ENCODE peak calls at places on chromosomes 4 and X, in five cellular contexts. I is right atrium auricular region, S is heart right ventricle, V is thoracic aorta, Z is OCI-LY7. N is an unnamed sample. For H3K9me3, the result is how much of the 10 kb centered on the place peaks cover.

GRCh38 chr4:14596437-14596836 is 405.8 kb upstream of the CPEB2 start:
- DNase-seq in I (no peak), S (no peak), V (no peak), Z (no peak), N (no peak)

GRCh38 chr4:139243448-139244365 is 36.3 kb downstream of the MGARP start:
- DNase-seq in I (no peak), S (no peak), V (peak), Z (no peak), N (peak)

GRCh38 chrX:40329616-40330015 is 231.9 kb upstream of the BCOR start:
- DNase-seq in I (no peak), S (no peak), V (no peak), Z (no peak), N (no peak)

GRCh38 chrX:119853449-119853848 is 686 bp upstream of the UPF3B start:
- DNase-seq in I (no peak), S (no peak), V (no peak), Z (no peak), N (no peak)

GRCh38 chr4:177442623-177443155 is 452 bp upstream of the AGA start:
- DNase-seq in I (no peak), S (no peak), V (no peak), Z (peak), N (no peak)

GRCh38 chr4:8765631-8766590 is 105.7 kb downstream of the HMX1 start:
- DNase-seq in I (no peak), S (no peak), V (no peak), Z (no peak), N (no peak)

GRCh38 chr4:24279911-24280375 is 304.4 kb downstream of the DHX15 start:
- DNase-seq in I (no peak), S (no peak), V (no peak), Z (no peak), N (no peak)

GRCh38 chr4:182738283-182739047 is 178.7 kb downstream of the DCTD start:
- DNase-seq in I (no peak), S (no peak), V (no peak), Z (no peak), N (no peak)

GRCh38 chr4:14607001-14607400 is 395.3 kb upstream of the CPEB2 start:
- DNase-seq in I (no peak), S (no peak), V (no peak), Z (no peak), N (no peak)

GRCh38 chrX:39203427-39203826 is 402.2 kb downstream of the MID1IP1 start:
- DNase-seq in I (no peak), S (no peak), V (no peak), Z (no peak), N (no peak)

GRCh38 chr4:11698846-11699590 is 270.3 kb upstream of the HS3ST1 start:
- DNase-seq in I (no peak), S (no peak), V (no peak), Z (no peak), N (no peak)

GRCh38 chrX:34918856-34919255 is 23.7 kb upstream of the FAM47B start:
- DNase-seq in I (no peak), S (no peak), V (no peak), Z (no peak), N (peak)

GRCh38 chr4:75654905-75655304 is 18.3 kb downstream of the G3BP2 start:
- DNase-seq in I (no peak), S (no peak), V (no peak), Z (no peak), N (no peak)

GRCh38 chr4:3271131-3271530 is 21.7 kb upstream of the RGS12 start:
- DNase-seq in I (no peak), S (no peak), V (no peak), Z (no peak), N (no peak)

GRCh38 chr4:4824232-4824631 is 35.2 kb upstream of the MSX1 start:
- DNase-seq in I (no peak), S (no peak), V (no peak), Z (no peak), N (no peak)

GRCh38 chrX:39813631-39814246 is 284.0 kb downstream of the BCOR start:
- DNase-seq in I (peak), S (peak), V (peak), Z (no peak), N (no peak)

GRCh38 chr4:90837241-90837640 is 710.0 kb downstream of the CCSER1 start:
- DNase-seq in I (no peak), S (no peak), V (no peak), Z (no peak), N (no peak)

GRCh38 chr4:140595065-140595464 is 26.3 kb upstream of the UCP1 start:
- DNase-seq in I (no peak), S (no peak), V (no peak), Z (peak), N (no peak)

GRCh38 chr4:91032725-91033445 is 905.7 kb downstream of the CCSER1 start:
- DNase-seq in I (no peak), S (no peak), V (no peak), Z (no peak), N (no peak)

GRCh38 chrX:133444952-133445831 is 29.9 kb upstream of the GPC4 start:
- DNase-seq in I (no peak), S (no peak), V (no peak), Z (no peak), N (no peak)

DNA sequence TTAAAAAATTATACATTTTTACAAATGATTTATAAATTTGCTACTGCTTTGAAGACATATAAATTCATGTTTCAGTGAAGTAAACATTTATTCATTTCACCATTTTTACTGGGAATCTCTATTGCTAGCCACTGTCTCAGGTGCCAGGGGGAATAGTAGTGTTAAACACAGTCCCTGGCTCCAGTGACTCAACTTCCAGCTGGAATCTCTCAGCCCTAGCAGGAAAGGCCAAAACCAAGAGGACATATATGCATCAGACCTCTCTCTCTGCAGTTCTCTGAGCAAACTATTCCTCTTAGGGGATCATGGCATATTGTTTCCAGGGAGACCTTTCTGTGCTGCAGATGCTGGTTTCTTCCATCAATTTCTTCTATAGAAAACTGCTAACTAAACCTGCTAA is 1009.0 kb upstream of the LCORL start:
- DNase-seq in I (no peak), S (no peak), V (no peak), Z (no peak), N (no peak)
- H3K9me3 ChIP-seq in I (under half), S (under half), V (under half), Z (under half), N (under half)

DNA sequence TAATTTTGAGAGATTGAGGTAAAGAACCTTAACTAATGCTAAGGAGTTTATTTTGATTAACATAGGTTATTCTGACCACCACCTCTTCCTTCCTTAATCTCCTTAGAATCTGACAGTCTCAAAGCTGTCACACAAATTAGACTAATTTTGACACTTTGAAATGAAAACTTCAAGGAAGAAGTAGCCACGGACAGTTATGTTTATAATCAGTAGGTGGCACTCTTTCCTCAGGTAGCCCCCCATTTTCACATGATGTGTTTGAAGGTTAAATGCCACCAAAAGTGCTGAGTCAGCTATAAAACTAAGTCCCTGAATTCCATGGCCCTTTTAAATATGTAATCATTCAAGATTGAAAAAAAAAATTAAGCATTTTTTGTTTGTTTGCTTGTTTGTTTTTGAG is 22.4 kb downstream of the TMEM33 start:
- DNase-seq in I (no peak), S (no peak), V (no peak), Z (peak), N (no peak)
- TF ChIP-seq CTCF in I (no peak), S (peak), V (no peak), Z (peak), N (peak)

DNA sequence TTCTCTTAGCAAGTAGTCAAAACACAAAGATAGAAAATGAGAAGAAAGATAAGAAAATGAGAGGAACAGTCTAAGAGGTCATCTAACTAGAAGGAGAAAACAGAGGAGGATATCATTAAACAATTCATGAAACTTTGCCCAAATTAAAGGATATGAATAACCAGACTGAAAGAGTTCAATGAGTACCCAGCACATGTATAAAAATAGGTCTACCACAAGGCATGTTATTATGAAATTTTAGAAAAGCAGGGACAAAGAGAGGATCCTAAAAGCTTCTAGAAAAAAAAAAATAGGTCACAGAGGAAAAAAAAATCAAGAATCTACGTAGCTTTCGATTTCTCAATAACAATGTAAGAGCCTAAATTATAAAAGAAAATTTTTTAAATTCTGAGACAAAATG is 118.5 kb downstream of the WDFY3 start:
- DNase-seq in I (no peak), S (no peak), V (no peak), Z (no peak), N (no peak)
- H3K4me3 ChIP-seq in I (no peak), S (no peak), V (no peak), Z (no peak), N (no peak)

GRCh38 chrX:71128915-71129765 is 10.7 kb downstream of the MED12 start:
- DNase-seq in I (peak), S (peak), V (peak), Z (peak), N (no peak)
- H3K9me3 ChIP-seq in I (under half), S (under half), V (under half), Z (under half), N (under half)

DNA sequence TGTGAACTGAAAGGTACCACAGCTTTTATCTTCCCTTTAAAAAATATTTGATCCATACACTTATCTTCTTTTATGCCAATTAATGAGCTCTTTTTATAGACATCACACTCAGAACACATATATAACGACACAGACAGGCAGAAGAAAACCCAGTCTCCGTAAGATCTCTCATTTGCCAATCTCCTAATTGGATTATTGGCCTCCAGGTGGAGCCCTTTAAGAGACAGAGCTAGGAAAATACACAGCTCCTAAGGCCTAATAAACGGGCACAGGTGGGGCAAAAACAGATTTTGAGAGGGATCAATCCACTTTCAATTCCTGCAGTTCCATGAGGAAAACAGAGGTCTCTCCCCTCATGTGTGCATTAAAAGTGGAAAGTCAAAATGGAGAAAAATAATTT is 1495.4 kb downstream of the RPA4 start:
- DNase-seq in I (no peak), S (no peak), V (no peak), Z (no peak), N (no peak)
- TF ChIP-seq CTCF in I (no peak), S (no peak), V (no peak), Z (peak), N (no peak)

GRCh38 chr4:57064120-57064519 is 46.1 kb downstream of the IGFBP7 start:
- DNase-seq in I (no peak), S (no peak), V (no peak), Z (no peak), N (no peak)

GRCh38 chr4:57065730-57066482 is 44.3 kb downstream of the IGFBP7 start:
- DNase-seq in I (no peak), S (no peak), V (no peak), Z (no peak), N (no peak)

GRCh38 chr4:57063518-57063917 is 46.7 kb downstream of the IGFBP7 start:
- DNase-seq in I (no peak), S (no peak), V (no peak), Z (no peak), N (no peak)

GRCh38 chr4:57068237-57068981 is 41.8 kb downstream of the IGFBP7 start:
- DNase-seq in I (no peak), S (no peak), V (no peak), Z (no peak), N (no peak)

DNA sequence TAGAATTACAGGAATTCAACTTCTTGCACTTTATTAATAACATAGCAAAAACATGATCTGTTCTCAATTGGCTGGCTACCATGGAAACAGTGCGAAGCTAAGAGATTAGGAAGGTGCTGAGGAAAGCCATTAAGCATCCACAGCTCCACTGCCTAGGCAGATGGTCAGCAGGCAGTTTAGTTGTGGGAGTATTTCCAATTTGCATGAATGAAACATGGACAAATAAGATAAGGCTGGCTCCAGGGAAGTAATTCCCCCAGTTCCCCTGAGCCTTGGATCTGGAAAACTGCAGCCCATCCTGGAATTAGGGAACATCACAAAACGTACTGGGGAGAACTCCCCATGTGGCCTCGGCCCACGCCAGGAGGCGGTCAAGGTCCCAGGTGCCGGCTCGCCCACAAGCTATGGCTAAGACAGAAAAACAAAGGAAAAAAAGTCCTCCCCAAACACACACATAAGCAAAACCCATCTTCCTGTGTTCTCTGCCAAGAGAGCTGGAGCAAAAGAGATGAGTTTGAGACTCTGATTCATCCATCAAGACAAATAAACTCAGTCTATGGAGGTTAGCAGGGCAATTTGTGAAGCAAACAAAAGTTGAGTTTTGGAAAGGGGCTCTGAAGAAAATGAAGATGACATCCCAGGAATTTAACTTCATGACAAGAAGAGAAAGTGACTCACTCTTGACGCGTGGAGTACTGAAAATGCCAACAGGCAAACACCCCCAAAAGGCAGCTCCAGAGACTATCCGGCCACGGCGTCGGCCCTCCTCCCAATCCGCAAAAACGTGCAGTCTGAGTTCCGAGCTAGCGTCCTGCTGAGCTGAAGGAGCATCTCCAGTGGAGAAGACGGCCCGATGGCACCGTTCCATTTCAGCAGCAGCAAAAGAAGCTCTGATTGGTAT is 45.1 kb downstream of the IGFBP7 start:
- DNase-seq in I (peak), S (peak), V (no peak), Z (no peak), N (peak)
- H3K4me3 ChIP-seq in I (no peak), S (no peak), V (peak), Z (no peak), N (peak)

GRCh38 chrX:154376768-154377167 is 2.3 kb upstream of the EMD start:
- DNase-seq in I (no peak), S (no peak), V (no peak), Z (no peak), N (no peak)
- H3K9me3 ChIP-seq in I (under half), S (under half), V (under half), Z (under half), N (under half)

DNA sequence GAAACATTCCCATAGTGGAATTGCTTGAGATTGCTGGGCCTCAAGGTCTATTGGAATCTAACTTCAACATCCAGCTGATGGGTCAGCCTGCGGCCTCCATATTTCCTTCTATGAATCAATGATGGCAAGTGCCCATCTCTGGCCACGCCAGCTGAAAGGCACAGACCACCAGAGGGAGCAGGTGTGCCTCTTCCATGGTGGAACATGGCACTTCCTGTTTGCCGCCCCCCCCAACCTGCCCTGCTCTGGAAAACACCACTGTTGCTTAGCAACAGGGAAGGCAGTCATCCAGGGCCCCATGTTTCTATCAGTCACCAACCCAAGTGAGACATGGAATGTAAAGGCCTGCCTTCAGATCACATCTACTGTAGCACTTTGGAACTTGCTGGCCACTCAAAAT is 11.6 kb downstream of the PAGE4 start:
- DNase-seq in I (no peak), S (peak), V (no peak), Z (peak), N (no peak)
- TF ChIP-seq CTCF in I (peak), S (peak), V (no peak), Z (peak), N (peak)